ENCODE peak calls at places on chromosomes 1 and 21, in seven cellular contexts. K is G401, G is WTC11, N is iris pigment epithelial cell, H is NCI-H187 treated with DMSO at 0.1 percent for 48 hours, X is aorta, S is heart left ventricle. F is an unnamed sample.
A peak's percentile ranks its signal among the peaks of the same experiment; 100 is the strongest.

GRCh38 chr1:77416692-77417450 is 135.1 kb downstream of the AK5 start:
- DNase-seq in K (no peak), G (peak; percentile 14), N (peak; percentile 40), H (no peak), X (no peak), S (no peak), F (no peak)

GRCh38 chr1:52159033-52159789 is 17.3 kb downstream of the ZFYVE9 start:
- DNase-seq in K (no peak), G (no peak), N (peak; percentile 38), H (no peak), X (no peak), S (no peak), F (no peak)

GRCh38 chr21:35100351-35100771 is 51.3 kb upstream of the RUNX1 start:
- DNase-seq in K (no peak), G (no peak), N (peak; percentile 26), H (no peak), X (no peak), S (peak; percentile 69), F (no peak)

GRCh38 chr1:178869114-178869697 is 1.7 kb downstream of the ANGPTL1 start:
- DNase-seq in K (no peak), G (no peak), N (peak; percentile 88), H (no peak), X (no peak), S (no peak), F (no peak)

GRCh38 chr1:216936779-216937178 is 213.6 kb upstream of the ESRRG start:
- DNase-seq in K (no peak), G (no peak), N (no peak), H (no peak), X (no peak), S (no peak), F (no peak)

GRCh38 chr1:7382971-7383370 is 388.1 kb upstream of the VAMP3 start:
- DNase-seq in K (no peak), G (no peak), N (no peak), H (no peak), X (peak; percentile 22), S (no peak), F (no peak)

GRCh38 chr1:25117233-25117823 is 115.0 kb downstream of the SYF2 start:
- DNase-seq in K (peak; percentile 2), G (peak; percentile 70), N (no peak), H (no peak), X (no peak), S (no peak), F (no peak)

GRCh38 chr1:159970932-159971342 is 16.9 kb upstream of the SLAMF9 start:
- DNase-seq in K (no peak), G (no peak), N (no peak), H (no peak), X (no peak), S (no peak), F (no peak)

GRCh38 chr1:108077991-108078390 is 113.0 kb upstream of the VAV3 start:
- DNase-seq in K (no peak), G (no peak), N (no peak), H (no peak), X (no peak), S (no peak), F (no peak)

GRCh38 chr1:43512681-43513080 is 18.0 kb upstream of the PTPRF start:
- DNase-seq in K (no peak), G (no peak), N (no peak), H (no peak), X (no peak), S (no peak), F (no peak)

GRCh38 chr1:18324246-18324645 is 156.5 kb upstream of the KLHDC7A start:
- DNase-seq in K (no peak), G (peak; percentile 75), N (no peak), H (no peak), X (peak; percentile 27), S (no peak), F (no peak)

GRCh38 chr1:158274797-158275196 is 14.9 kb upstream of the CD1C start:
- DNase-seq in K (no peak), G (no peak), N (no peak), H (peak; percentile 13), X (no peak), S (no peak), F (no peak)

GRCh38 chr1:224175615-224176014 is 7.4 kb upstream of the DEGS1 start:
- DNase-seq in K (peak; percentile 66), G (peak; percentile 70), N (peak; percentile 31), H (no peak), X (peak; percentile 89), S (peak; percentile 69), F (no peak)

GRCh38 chr1:240941706-240942370 is 329.9 kb upstream of the GREM2 start:
- DNase-seq in K (peak; percentile 55), G (no peak), N (no peak), H (no peak), X (no peak), S (no peak), F (no peak)

GRCh38 chr1:27637052-27637451 is 2.1 kb upstream of the FGR start:
- DNase-seq in K (no peak), G (no peak), N (peak; percentile 9), H (no peak), X (no peak), S (no peak), F (no peak)

GRCh38 chr1:25933479-25934365 is 27.5 kb upstream of the STMN1 start:
- DNase-seq in K (peak; percentile 26), G (no peak), N (no peak), H (no peak), X (no peak), S (no peak), F (no peak)

GRCh38 chr1:56676571-56677035 is 31.5 kb downstream of the PRKAA2 start:
- DNase-seq in K (no peak), G (no peak), N (peak; percentile 93), H (no peak), X (no peak), S (no peak), F (no peak)

GRCh38 chr1:31707711-31708110 is 3.9 kb upstream of the COL16A1 start:
- DNase-seq in K (no peak), G (no peak), N (peak; percentile 89), H (no peak), X (no peak), S (no peak), F (no peak)

GRCh38 chr1:92708368-92708950 is 76.4 kb downstream of the EVI5 start:
- DNase-seq in K (no peak), G (no peak), N (peak; percentile 34), H (no peak), X (no peak), S (no peak), F (no peak)

GRCh38 chr21:45551316-45551715 is 9.1 kb upstream of the SLC19A1 start:
- DNase-seq in K (no peak), G (no peak), N (peak; percentile 88), H (no peak), X (peak; percentile 35), S (peak; percentile 25), F (no peak)

GRCh38 chr1:85585845-85586244 is 5.3 kb downstream of the CCN1 start:
- DNase-seq in K (peak; percentile 9), G (no peak), N (peak; percentile 93), H (no peak), X (no peak), S (no peak), F (no peak)

GRCh38 chr1:205700865-205701401 is 20.6 kb upstream of the SLC45A3 start:
- DNase-seq in K (no peak), G (peak; percentile 34), N (no peak), H (no peak), X (no peak), S (peak; percentile 37), F (no peak)

GRCh38 chr1:22075718-22076117 is 23.2 kb downstream of the CDC42 start:
- DNase-seq in K (no peak), G (no peak), N (no peak), H (no peak), X (no peak), S (no peak), F (no peak)

GRCh38 chr1:234405676-234406075 is 32.4 kb downstream of the COA6 start:
- DNase-seq in K (no peak), G (no peak), N (no peak), H (no peak), X (no peak), S (no peak), F (no peak)

GRCh38 chr1:18661404-18662285 is 31.0 kb downstream of the PAX7 start:
- DNase-seq in K (no peak), G (no peak), N (no peak), H (no peak), X (no peak), S (no peak), F (no peak)

GRCh38 chr1:175927944-175928343 is 184.5 kb upstream of the TNR start:
- DNase-seq in K (no peak), G (no peak), N (no peak), H (no peak), X (no peak), S (no peak), F (no peak)

GRCh38 chr1:43319288-43319687 is 18.3 kb upstream of the MPL start:
- DNase-seq in K (no peak), G (no peak), N (no peak), H (no peak), X (peak; percentile 39), S (no peak), F (no peak)

GRCh38 chr1:156540955-156541354 is 31.4 kb downstream of the IQGAP3 start:
- DNase-seq in K (no peak), G (no peak), N (peak; percentile 13), H (no peak), X (no peak), S (no peak), F (no peak)

GRCh38 chr1:241821363-241821762 is 26.6 kb upstream of the EXO1 start:
- DNase-seq in K (no peak), G (no peak), N (peak; percentile 84), H (no peak), X (no peak), S (no peak), F (no peak)

GRCh38 chr1:20565234-20565633 is 12.9 kb downstream of the FAM43B start:
- DNase-seq in K (no peak), G (no peak), N (no peak), H (no peak), X (peak; percentile 27), S (no peak), F (no peak)

GRCh38 chr1:116948642-116949041 is 38.9 kb downstream of the PTGFRN start:
- DNase-seq in K (no peak), G (no peak), N (no peak), H (no peak), X (no peak), S (no peak), F (no peak)

GRCh38 chr1:65389296-65389695 is 31.2 kb upstream of the LEPR start:
- DNase-seq in K (no peak), G (no peak), N (peak; percentile 3), H (no peak), X (no peak), S (no peak), F (no peak)

GRCh38 chr1:217078010-217078704 is 354.9 kb upstream of the ESRRG start:
- DNase-seq in K (peak; percentile 13), G (no peak), N (no peak), H (no peak), X (no peak), S (no peak), F (no peak)